ENCODE peak calls at places on chromosome 14, in four cellular contexts. B is HCT116, J is HepG2, Q is K562. W is an unnamed sample.

GRCh38 chr14:102688290-102688689 is 89.0 kb upstream of the TRAF3 start:
- DNase-seq in Q (no peak), J (no peak), B (no peak), W (no peak)

GRCh38 chr14:38255673-38256357 is at the start of gene CLEC14A:
- DNase-seq in B (no peak), Q (no peak), J (no peak), W (peak; percentile 3)

GRCh38 chr14:102584871-102585869 is 7.3 kb upstream of the RCOR1 start:
- DNase-seq in B (no peak), J (no peak), Q (peak; percentile 45), W (peak; percentile 67)

GRCh38 chr14:101961011-101961721 is 3.2 kb upstream of the DYNC1H1 start:
- DNase-seq in Q (peak; percentile 67), B (peak; percentile 63), J (peak; percentile 72), W (peak; percentile 70)

GRCh38 chr14:44782775-44783238 is 178.9 kb downstream of the KLHL28 start:
- DNase-seq in J (no peak), Q (no peak), B (no peak), W (no peak)

GRCh38 chr14:42192659-42193425 is 586.2 kb downstream of the LRFN5 start:
- DNase-seq in J (no peak), B (peak; percentile 65), Q (no peak), W (no peak)

GRCh38 chr14:51004801-51005526 is 60.7 kb upstream of the PYGL start:
- DNase-seq in B (no peak), Q (no peak), J (peak; percentile 66), W (no peak)

GRCh38 chr14:65585216-65585615 is 172.7 kb downstream of the FUT8 start:
- DNase-seq in B (no peak), J (no peak), Q (no peak), W (no peak)

GRCh38 chr14:84064756-84065155 is 1465.2 kb upstream of the FLRT2 start:
- DNase-seq in J (no peak), Q (no peak), B (no peak), W (no peak)

GRCh38 chr14:85423889-85424288 is 106.1 kb upstream of the FLRT2 start:
- DNase-seq in J (no peak), B (no peak), Q (no peak), W (no peak)

GRCh38 chr14:61567838-61568571 is 127.3 kb upstream of the HIF1A start:
- DNase-seq in Q (no peak), J (no peak), B (no peak), W (peak; percentile 60)

GRCh38 chr14:49971156-49972141 is 78.6 kb downstream of the ARF6 start:
- DNase-seq in J (no peak), B (no peak), Q (no peak), W (no peak)

GRCh38 chr14:69288001-69288771 is 28.2 kb downstream of the GALNT16 start:
- DNase-seq in J (peak; percentile 23), B (no peak), Q (peak; percentile 16), W (peak; percentile 46)

GRCh38 chr14:58808828-58809227 is 171.1 kb downstream of the DACT1 start:
- DNase-seq in B (no peak), Q (no peak), J (no peak), W (no peak)

GRCh38 chr14:94941311-94941710 is 171.4 kb upstream of the GSC start:
- DNase-seq in B (no peak), J (no peak), Q (no peak), W (no peak)

DNA sequence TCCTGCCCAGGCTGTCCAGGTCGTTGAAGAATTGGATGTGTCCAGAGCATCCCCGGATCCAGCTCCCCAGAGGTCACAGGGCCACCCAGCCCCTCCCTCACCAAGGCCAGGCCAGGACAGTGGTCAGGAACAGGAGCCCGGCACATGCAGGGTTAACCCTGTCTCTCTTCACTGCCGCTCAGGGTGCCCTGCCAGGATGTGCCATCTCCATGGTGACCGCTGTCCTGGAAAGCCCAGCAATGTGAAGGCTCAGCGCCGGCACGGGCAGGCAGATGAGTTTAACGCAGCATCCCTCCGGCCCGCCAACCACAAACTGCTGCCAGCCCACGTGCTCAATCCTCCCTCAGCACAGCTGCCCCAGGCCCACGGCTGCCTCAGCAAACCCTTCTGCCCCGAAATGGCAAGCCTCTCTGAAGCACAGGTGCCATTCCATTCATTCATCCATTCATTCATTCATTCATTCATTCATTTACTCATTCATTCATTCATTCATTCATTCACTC is 4.4 kb downstream of the TMEM179 start:
- DNase-seq in Q (no peak), B (no peak), J (no peak), W (no peak)
- TF ChIP-seq MAX in Q (no peak), B (no peak), J (no peak), W (no peak)

DNA sequence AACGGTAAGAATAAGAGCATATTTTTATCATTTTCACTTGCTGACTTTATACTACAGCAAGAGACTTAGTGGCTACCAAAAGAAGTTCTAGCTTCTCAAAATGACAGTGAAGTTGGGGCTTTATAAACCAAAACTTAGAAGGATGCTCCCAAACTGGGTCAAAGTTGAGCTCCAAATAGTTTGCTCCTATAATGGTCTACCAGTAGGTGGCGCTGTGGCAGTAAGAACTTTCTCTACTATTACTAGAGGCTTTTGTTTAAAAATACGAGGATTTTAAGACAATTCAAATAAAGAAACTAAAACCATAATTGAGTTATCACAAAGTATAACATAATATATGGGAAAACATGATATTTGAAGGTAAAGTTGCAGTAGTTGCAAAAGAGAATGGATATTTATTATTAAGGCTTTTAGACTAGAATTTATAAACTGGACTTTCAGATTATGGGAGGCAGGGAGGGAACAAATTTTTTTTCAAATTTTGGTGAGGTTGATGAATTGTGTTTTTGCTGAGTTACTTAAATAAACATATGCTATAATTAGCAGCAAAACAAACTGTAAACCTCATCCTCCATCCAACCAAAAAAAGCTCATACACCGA is 75.0 kb downstream of the TGFB3 start:
- DNase-seq in Q (peak; percentile 45), J (peak; percentile 36), B (peak; percentile 21), W (no peak)
- TF ChIP-seq FOSL1 in Q (no peak), J (no peak), B (no peak), W (no peak)

GRCh38 chr14:20683125-20683895 is 1.1 kb upstream of the RNASE4 start:
- DNase-seq in B (peak; percentile 91), Q (peak; percentile 59), J (peak; percentile 92), W (peak; percentile 93)
- TF ChIP-seq MAX in B (peak; percentile 21), Q (no peak), J (no peak), W (no peak)

GRCh38 chr14:74089251-74090020 is 4.7 kb downstream of the LIN52 start:
- DNase-seq in J (no peak), B (no peak), Q (no peak), W (no peak)
- TF ChIP-seq FOSL1 in J (no peak), B (no peak), Q (no peak), W (no peak)

GRCh38 chr14:100045687-100046344 is 19.4 kb upstream of the EVL start:
- DNase-seq in J (no peak), B (no peak), Q (no peak), W (no peak)
- TF ChIP-seq MAX in J (no peak), B (no peak), Q (no peak), W (no peak)

GRCh38 chr14:87888136-87888999 is 104.6 kb downstream of the GALC start:
- DNase-seq in B (no peak), J (peak; percentile 14), Q (peak; percentile 30), W (peak; percentile 39)
- TF ChIP-seq FOSL1 in B (no peak), J (no peak), Q (no peak), W (no peak)

GRCh38 chr14:52641745-52642144 is 53.6 kb downstream of the ERO1A start:
- DNase-seq in J (no peak), B (no peak), Q (no peak), W (no peak)
- TF ChIP-seq MAX in J (no peak), B (no peak), Q (no peak), W (no peak)

GRCh38 chr14:62778310-62778709 is 266.9 kb downstream of the KCNH5 start:
- DNase-seq in B (no peak), J (no peak), Q (no peak), W (no peak)
- TF ChIP-seq FOSL1 in B (no peak), J (no peak), Q (no peak), W (no peak)

GRCh38 chr14:92557544-92557912 is 43.9 kb downstream of the RIN3 start:
- DNase-seq in B (no peak), J (no peak), Q (no peak), W (no peak)

GRCh38 chr14:92561906-92562489 is 48.4 kb downstream of the RIN3 start:
- DNase-seq in B (no peak), J (no peak), Q (no peak), W (no peak)

GRCh38 chr14:92559486-92559885 is 45.9 kb downstream of the RIN3 start:
- DNase-seq in B (no peak), J (no peak), Q (no peak), W (no peak)

GRCh38 chr14:92558319-92558718 is 44.7 kb downstream of the RIN3 start:
- DNase-seq in Q (no peak), B (no peak), J (no peak), W (no peak)

GRCh38 chr14:92560106-92560865 is 46.7 kb downstream of the RIN3 start:
- DNase-seq in Q (no peak), J (no peak), B (no peak), W (no peak)
- TF ChIP-seq MAX in Q (no peak), J (no peak), B (no peak), W (no peak)

W was measured in H1.